ENCODE peak calls at places on chromosomes 7 and 10, in five cellular contexts. M is GM12891, T is GM12878, H is HepG2, F is H1. X is an unnamed sample.

GRCh38 chr10:5291501-5292195 is 73.1 kb upstream of the UCN3 start:
- DNase-seq in M (no peak), T (no peak), H (peak), F (no peak), X (no peak)

GRCh38 chr10:12418000-12418399 is 68.7 kb downstream of the CAMK1D start:
- DNase-seq in M (no peak), T (no peak), H (no peak), F (no peak), X (no peak)

GRCh38 chr7:83105948-83106347 is 56.7 kb downstream of the PCLO start:
- DNase-seq in M (no peak), T (no peak), H (no peak), F (no peak), X (no peak)

GRCh38 chr10:49645417-49646255 is 31.8 kb downstream of the CHAT start:
- DNase-seq in M (no peak), T (no peak), H (no peak), F (no peak), X (no peak)

GRCh38 chr7:73812996-73813395 is 17.8 kb upstream of the CLDN4 start:
- DNase-seq in M (no peak), T (no peak), H (no peak), F (no peak), X (no peak)

GRCh38 chr10:47091421-47091820 is 180.2 kb downstream of the PTPN20 start:
- DNase-seq in M (no peak), T (no peak), H (no peak), F (no peak), X (no peak)

GRCh38 chr10:93294004-93294403 is 188.1 kb downstream of the MYOF start:
- DNase-seq in M (no peak), T (no peak), H (no peak), F (no peak), X (no peak)

GRCh38 chr7:2644514-2645273 is 12.9 kb downstream of the TTYH3 start:
- DNase-seq in M (no peak), T (no peak), H (no peak), F (no peak), X (no peak)

GRCh38 chr10:6173203-6173602 is 29.5 kb upstream of the PFKFB3 start:
- DNase-seq in M (no peak), T (no peak), H (peak), F (no peak), X (no peak)

GRCh38 chr7:17991866-17992648 is 35.6 kb downstream of the PRPS1L1 start:
- DNase-seq in M (no peak), T (no peak), H (no peak), F (no peak), X (no peak)

GRCh38 chr10:72261323-72262018 is 12.3 kb upstream of the DDIT4 start:
- DNase-seq in M (peak), T (peak), H (no peak), F (no peak), X (peak)

GRCh38 chr10:8183241-8183704 is 128.8 kb downstream of the GATA3 start:
- DNase-seq in M (no peak), T (peak), H (no peak), F (no peak), X (no peak)

GRCh38 chr7:48084727-48085432 is 4.2 kb upstream of the UPP1 start:
- DNase-seq in M (peak), T (peak), H (peak), F (no peak), X (peak)

GRCh38 chr10:604716-605631 is 84.5 kb downstream of the DIP2C start:
- DNase-seq in M (no peak), T (no peak), H (no peak), F (no peak), X (no peak)

GRCh38 chr10:101566333-101567164 is 21.5 kb downstream of the POLL start:
- DNase-seq in M (peak), T (no peak), H (no peak), F (no peak), X (no peak)

GRCh38 chr10:71608863-71609768 is 110.5 kb downstream of the C10orf105 start:
- DNase-seq in M (peak), T (no peak), H (peak), F (peak), X (peak)

GRCh38 chr10:1448252-1448901 is 288.9 kb downstream of the ADARB2 start:
- DNase-seq in M (no peak), T (no peak), H (no peak), F (no peak), X (no peak)

GRCh38 chr10:46053534-46054434 is 7.7 kb upstream of the MSMB start:
- DNase-seq in M (no peak), T (no peak), H (no peak), F (no peak), X (no peak)

GRCh38 chr7:26976840-26977239 is 112.5 kb upstream of the SKAP2 start:
- DNase-seq in M (no peak), T (no peak), H (peak), F (no peak), X (no peak)

GRCh38 chr7:127330070-127330469 is 62.4 kb downstream of the ZNF800 start:
- DNase-seq in M (no peak), T (no peak), H (no peak), F (no peak), X (no peak)

GRCh38 chr10:43958964-43959363 is 310.3 kb upstream of the ZNF32 start:
- DNase-seq in M (no peak), T (no peak), H (no peak), F (no peak), X (no peak)

GRCh38 chr7:32890553-32891045 is 961 bp downstream of the KBTBD2 start:
- DNase-seq in M (no peak), T (peak), H (peak), F (no peak), X (peak)

GRCh38 chr7:98254951-98255610 is 3.0 kb upstream of the TECPR1 start:
- DNase-seq in M (no peak), T (no peak), H (no peak), F (no peak), X (no peak)

GRCh38 chr10:14397069-14397468 is 66.3 kb upstream of the FRMD4A start:
- DNase-seq in M (no peak), T (no peak), H (no peak), F (peak), X (no peak)

GRCh38 chr7:40644454-40645188 is 509.8 kb downstream of the SUGCT start:
- DNase-seq in M (no peak), T (no peak), H (no peak), F (no peak), X (no peak)

GRCh38 chr7:5774790-5775189 is 6.7 kb downstream of the RNF216 start:
- DNase-seq in M (no peak), T (no peak), H (no peak), F (no peak), X (no peak)

GRCh38 chr10:124262971-124263370 is 155.8 kb downstream of the OAT start:
- DNase-seq in M (no peak), T (no peak), H (no peak), F (no peak), X (no peak)

GRCh38 chr10:131891196-131891928 is 9.4 kb upstream of the PPP2R2D start:
- DNase-seq in M (no peak), T (no peak), H (peak), F (peak), X (no peak)

GRCh38 chr10:72625276-72625607 is 637 bp downstream of the MICU1 start:
- DNase-seq in M (no peak), T (no peak), H (no peak), F (no peak), X (no peak)

GRCh38 chr7:15035814-15036213 is 133.3 kb upstream of the DGKB start:
- DNase-seq in M (no peak), T (no peak), H (no peak), F (no peak), X (no peak)

GRCh38 chr10:75109459-75109778 is 2.0 kb upstream of the SAMD8 start:
- DNase-seq in M (no peak), T (no peak), H (no peak), F (no peak), X (no peak)

GRCh38 chr10:75110006-75110632 is 1.3 kb upstream of the SAMD8 start:
- DNase-seq in M (no peak), T (no peak), H (no peak), F (no peak), X (no peak)

GRCh38 chr10:75108684-75109458 is 2.6 kb upstream of the SAMD8 start:
- DNase-seq in M (no peak), T (no peak), H (peak), F (peak), X (no peak)

GRCh38 chr10:75111906-75112703 is 649 bp downstream of the SAMD8 start:
- DNase-seq in M (no peak), T (peak), H (peak), F (no peak), X (no peak)

DNA sequence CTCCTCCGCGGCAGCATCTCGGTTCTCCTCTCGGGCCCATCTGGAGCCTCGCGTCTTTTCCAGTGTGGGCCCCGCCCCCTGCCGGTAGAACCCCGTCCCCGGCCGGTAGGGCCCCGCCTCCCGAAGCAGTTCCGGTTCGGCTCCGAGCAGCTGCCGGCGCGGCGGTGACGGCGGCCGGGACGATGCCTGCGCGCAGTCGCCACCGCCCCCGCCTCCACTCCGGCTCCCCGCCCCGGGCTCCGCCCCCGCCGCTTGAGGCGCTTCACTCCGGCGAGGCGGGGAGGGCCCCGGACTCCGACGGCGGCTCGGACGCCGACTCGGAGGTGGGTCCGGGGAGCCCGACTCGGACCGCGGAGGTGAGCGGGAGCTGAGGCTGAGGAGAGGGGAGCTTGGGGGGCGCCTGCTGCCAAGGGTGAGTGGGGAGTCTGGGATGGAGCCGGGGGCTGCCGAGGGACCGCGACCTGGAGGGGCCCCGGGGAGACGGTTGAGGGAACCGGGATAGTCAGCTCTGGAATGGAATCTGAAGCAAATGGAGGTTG is at the start of gene SAMD8:
- DNase-seq in M (peak), T (peak), H (peak), F (peak), X (peak)
- TF ChIP-seq POLR2A in M (no peak), T (peak), H (no peak), F (no peak), X (peak)

GRCh38 chr7:8214162-8214897 is 47.6 kb downstream of the ICA1 start:
- DNase-seq in M (no peak), T (no peak), H (no peak), F (no peak), X (no peak)

GRCh38 chr7:8212638-8213037 is 49.3 kb downstream of the ICA1 start:
- DNase-seq in M (no peak), T (no peak), H (no peak), F (no peak), X (no peak)

GRCh38 chr7:8211725-8212096 is 50.3 kb downstream of the ICA1 start:
- DNase-seq in M (no peak), T (no peak), H (no peak), F (no peak), X (no peak)

GRCh38 chr7:8215648-8216047 is 46.3 kb downstream of the ICA1 start:
- DNase-seq in M (no peak), T (no peak), H (no peak), F (no peak), X (no peak)

GRCh38 chr7:8213381-8213780 is 48.6 kb downstream of the ICA1 start:
- DNase-seq in M (no peak), T (no peak), H (no peak), F (no peak), X (no peak)
- TF ChIP-seq TAF1 in M (no peak), T (no peak), H (no peak), F (no peak), X (no peak)

GRCh38 chr7:65269150-65269856 is 104.4 kb upstream of the ZNF92 start:
- DNase-seq in M (no peak), T (peak), H (peak), F (peak), X (no peak)
- TF ChIP-seq POLR2AphosphoS5 in M (no peak), T (peak), H (peak), F (peak), X (no peak)

GRCh38 chr7:44799939-44800338 is 3.5 kb downstream of the PPIA start:
- DNase-seq in M (no peak), T (no peak), H (no peak), F (no peak), X (no peak)

GRCh38 chr7:44798649-44799275 is 2.3 kb downstream of the PPIA start:
- DNase-seq in M (no peak), T (no peak), H (no peak), F (no peak), X (no peak)

GRCh38 chr7:44796504-44797328 is at the start of gene PPIA:
- DNase-seq in M (peak), T (peak), H (peak), F (peak), X (peak)

GRCh38 chr7:44796034-44796503 is 412 bp upstream of the PPIA start:
- DNase-seq in M (no peak), T (no peak), H (peak), F (peak), X (no peak)

DNA sequence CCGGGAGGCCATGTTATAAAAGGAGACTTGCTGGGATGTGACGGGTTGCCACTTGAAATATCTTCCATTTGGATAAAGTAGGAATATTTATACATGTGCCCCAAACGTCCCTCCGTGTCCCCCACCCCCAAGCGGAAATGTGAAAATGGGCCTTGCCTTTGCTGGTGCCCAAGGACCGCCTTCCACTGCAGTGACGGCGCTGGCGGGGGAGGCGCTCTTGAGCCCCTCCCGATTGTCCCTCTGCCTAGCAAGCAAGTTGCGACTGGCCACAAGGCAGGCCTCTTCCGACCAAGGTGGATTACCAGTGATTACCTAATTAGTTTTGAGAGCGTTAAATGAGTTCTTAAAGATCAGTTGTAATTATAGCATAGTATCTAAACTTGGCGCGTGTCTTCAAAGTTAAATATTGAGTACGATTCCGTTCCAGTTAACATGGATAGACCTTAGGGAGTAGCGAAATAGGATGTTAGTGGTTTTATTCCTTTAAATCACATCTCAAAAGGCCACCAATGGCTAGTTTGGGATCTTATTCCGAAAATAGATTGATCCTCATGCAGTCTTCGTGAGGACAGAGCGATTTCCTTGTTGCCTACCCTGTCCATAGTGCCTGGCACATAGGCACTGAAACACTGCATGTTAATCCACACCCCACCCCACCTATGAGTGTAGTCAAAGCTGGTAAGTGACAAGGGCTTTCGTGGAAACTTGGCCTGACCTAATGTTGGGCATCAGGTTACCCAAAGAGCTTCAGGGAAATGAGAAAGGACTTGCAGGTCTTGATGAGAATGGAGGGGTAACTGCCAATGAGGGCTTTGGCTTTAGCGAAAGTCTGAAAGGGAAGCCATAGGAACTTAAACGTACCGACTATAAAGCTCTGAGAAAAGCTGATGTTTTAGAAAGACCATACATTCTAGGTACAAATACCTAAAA is 1.1 kb downstream of the PPIA start:
- DNase-seq in M (peak), T (no peak), H (peak), F (peak), X (peak)
- TF ChIP-seq POLR2A in M (peak), T (no peak), H (peak), F (peak), X (peak)

GRCh38 chr10:76879116-76879706 is 758.4 kb downstream of the KCNMA1 start:
- DNase-seq in M (no peak), T (no peak), H (no peak), F (no peak), X (no peak)
- TF ChIP-seq TAF1 in M (no peak), T (no peak), H (no peak), F (no peak), X (no peak)

GRCh38 chr7:100483728-100484635 is at the start of gene NYAP1:
- DNase-seq in M (no peak), T (no peak), H (no peak), F (no peak), X (no peak)
- TF ChIP-seq POLR2AphosphoS5 in M (no peak), T (no peak), H (no peak), F (no peak), X (no peak)

X was measured in GM12892.